ENCODE peak calls at places on chromosomes 13 and 19, in nine cellular contexts. Y is GM04503; N is left lung; O is activated T-helper 1 cell treated with anti-CD3 and anti-CD28 coated beads, Interleukin-12 subunit alpha, Interleukin-12 subunit beta, Interleukin-2, Interleukin-4 antibody, amounts not matched to agents 30 ng/mL and 10 ng/mL and 1 ng/mL, durations not matched to agents 14 hours and 24 hours and 36 hours; H is IMR-90; E is nephron progenitor cell; M is activated CD4-positive, alpha-beta T cell treated with anti-CD3 and anti-CD28 coated beads, Interleukin-2, amount 50 U/mL, for 48 hours; T is stimulated activated CD4-positive, alpha-beta T cell treated with anti-CD3 and anti-CD28 coated beads, Interleukin-1b, Interleukin-23, amount 100 ng/mL, for 1 hour; F is B cell. X is an unnamed sample.

GRCh38 chr19:17180997-17181702 is 34.0 kb upstream of the USE1 start:
- DNase-seq in Y (no peak), H (no peak), E (peak; percentile 23), O (no peak), T (no peak), F (no peak), M (no peak), N (no peak), X (no peak)

GRCh38 chr19:9075064-9075964 is 11.5 kb upstream of the OR1M1 start:
- DNase-seq in N (peak; percentile 68), O (no peak), M (no peak), F (no peak), H (peak; percentile 83), E (peak; percentile 20), Y (peak; percentile 34), T (no peak), X (peak; percentile 99)

GRCh38 chr13:95644611-95645052 is at the start of gene DZIP1:
- DNase-seq in H (peak; percentile 83), T (no peak), N (peak; percentile 73), F (no peak), Y (peak; percentile 42), E (peak; percentile 81), M (peak; percentile 50), O (no peak), X (peak; percentile 87)

GRCh38 chr13:81597101-81597500 is 1256.2 kb upstream of the SPRY2 start:
- DNase-seq in H (no peak), T (no peak), O (no peak), F (no peak), N (no peak), E (no peak), M (no peak), Y (no peak), X (no peak)

GRCh38 chr13:48446454-48446853 is 33.5 kb upstream of the LPAR6 start:
- DNase-seq in M (no peak), Y (no peak), O (no peak), T (no peak), N (no peak), E (no peak), H (peak; percentile 84), F (no peak), X (peak; percentile 59)

GRCh38 chr19:31054430-31054829 is 294.8 kb downstream of the TSHZ3 start:
- DNase-seq in N (peak; percentile 35), H (peak; percentile 83), T (peak; percentile 4), M (peak; percentile 42), F (no peak), E (peak; percentile 47), Y (no peak), O (peak; percentile 2), X (no peak)

GRCh38 chr19:35222373-35223005 is 6.0 kb downstream of the FAM187B start:
- DNase-seq in O (no peak), E (no peak), T (no peak), F (no peak), H (no peak), N (no peak), Y (no peak), M (no peak), X (no peak)

GRCh38 chr19:47994209-47994802 is at the start of gene ELSPBP1:
- DNase-seq in F (no peak), O (no peak), N (no peak), Y (no peak), H (no peak), M (no peak), T (no peak), E (peak; percentile 50), X (no peak)

GRCh38 chr13:50131998-50132936 is 117.0 kb downstream of the KCNRG start:
- DNase-seq in T (no peak), M (peak; percentile 34), O (no peak), N (no peak), E (peak; percentile 15), F (no peak), Y (no peak), H (no peak), X (no peak)

GRCh38 chr13:21511841-21512240 is 52.7 kb upstream of the ZDHHC20 start:
- DNase-seq in F (no peak), H (peak; percentile 31), M (no peak), N (no peak), Y (peak; percentile 19), O (no peak), E (no peak), T (no peak), X (no peak)

GRCh38 chr13:51041126-51041525 is 69.9 kb downstream of the C13orf42 start:
- DNase-seq in T (no peak), Y (no peak), E (no peak), F (no peak), N (no peak), M (no peak), H (no peak), O (no peak), X (no peak)

GRCh38 chr19:45100797-45101196 is 7.8 kb downstream of the PPP1R37 start:
- DNase-seq in E (peak; percentile 46), O (no peak), Y (no peak), H (peak; percentile 69), T (no peak), M (no peak), N (no peak), F (no peak), X (no peak)

GRCh38 chr13:41345921-41346589 is 35.0 kb downstream of the NAA16 start:
- DNase-seq in N (no peak), F (no peak), E (no peak), O (no peak), Y (no peak), H (peak; percentile 44), M (no peak), T (no peak), X (peak; percentile 78)

GRCh38 chr13:114213980-114214379 is 20.7 kb upstream of the CDC16 start:
- DNase-seq in O (no peak), M (no peak), F (no peak), N (no peak), H (no peak), Y (no peak), T (no peak), E (no peak), X (no peak)

GRCh38 chr13:45817833-45818232 is 33.7 kb downstream of the SIAH3 start:
- DNase-seq in O (no peak), N (no peak), H (no peak), F (no peak), E (no peak), M (no peak), Y (no peak), T (no peak), X (no peak)

GRCh38 chr13:113410472-113411201 is 42.7 kb downstream of the ADPRHL1 start:
- DNase-seq in N (peak; percentile 32), H (peak; percentile 93), F (no peak), E (no peak), Y (peak; percentile 57), T (no peak), O (no peak), M (no peak), X (no peak)

GRCh38 chr13:47110141-47110540 is 213.3 kb upstream of the HTR2A start:
- DNase-seq in O (no peak), N (no peak), Y (no peak), T (no peak), H (no peak), E (no peak), M (no peak), F (no peak), X (no peak)

GRCh38 chr19:46413262-46414031 is at the start of gene CCDC8:
- DNase-seq in E (peak; percentile 91), N (peak; percentile 86), Y (peak; percentile 58), H (peak; percentile 92), M (no peak), F (no peak), T (no peak), O (no peak), X (no peak)

GRCh38 chr13:30798776-30799625 is 63.7 kb downstream of the ALOX5AP start:
- DNase-seq in Y (no peak), T (no peak), N (no peak), H (peak; percentile 59), O (no peak), M (no peak), E (no peak), F (no peak), X (no peak)

GRCh38 chr13:109160887-109161669 is 531.7 kb downstream of the MYO16 start:
- DNase-seq in E (no peak), N (no peak), M (no peak), Y (no peak), H (no peak), T (no peak), F (no peak), O (no peak), X (no peak)